ENCODE peak calls at places on chromosomes 5 and 9, in eight cellular contexts. Q, M, O, I, U, F, P and W are unnamed samples.

GRCh38 chr9:134372621-134373267 is 46.5 kb downstream of the RXRA start:
- DNase-seq in Q (peak; percentile 27), M (peak; percentile 72), O (no peak), I (no peak), U (no peak), F (no peak), P (no peak), W (peak; percentile 22)

GRCh38 chr9:134477342-134477925 is 151.2 kb downstream of the RXRA start:
- DNase-seq in Q (no peak), M (no peak), O (no peak), I (no peak), U (no peak), F (no peak), P (no peak), W (no peak)

GRCh38 chr9:83154087-83154736 is 91.3 kb upstream of the RASEF start:
- DNase-seq in Q (peak; percentile 4), M (no peak), O (no peak), I (no peak), U (peak; percentile 33), F (no peak), P (no peak), W (peak; percentile 45)

GRCh38 chr5:169870221-169870620 is 110.1 kb downstream of the INSYN2B start:
- DNase-seq in Q (peak; percentile 60), M (no peak), O (no peak), I (no peak), U (peak; percentile 26), F (no peak), P (no peak), W (no peak)

GRCh38 chr5:100777680-100778281 is 125.3 kb downstream of the ST8SIA4 start:
- DNase-seq in Q (peak; percentile 85), M (peak; percentile 75), O (no peak), I (peak; percentile 69), U (peak; percentile 88), F (no peak), P (no peak), W (peak; percentile 89)

GRCh38 chr5:38743562-38743961 is 102.2 kb upstream of the OSMR start:
- DNase-seq in Q (no peak), M (no peak), O (no peak), I (no peak), U (no peak), F (no peak), P (no peak), W (no peak)

GRCh38 chr5:127536687-127537086 is 19.2 kb downstream of the PRRC1 start:
- DNase-seq in Q (peak; percentile 15), M (no peak), O (no peak), I (no peak), U (peak; percentile 48), F (no peak), P (no peak), W (peak; percentile 38)

GRCh38 chr5:1231354-1231905 is 6.2 kb downstream of the SLC6A18 start:
- DNase-seq in Q (no peak), M (no peak), O (no peak), I (no peak), U (no peak), F (peak; percentile 56), P (no peak), W (no peak)

GRCh38 chr5:39906146-39906545 is 481.4 kb upstream of the DAB2 start:
- DNase-seq in Q (peak; percentile 38), M (peak; percentile 87), O (no peak), I (no peak), U (peak; percentile 4), F (no peak), P (no peak), W (peak; percentile 66)

GRCh38 chr9:122122903-122123632 is 30.0 kb upstream of the TTLL11 start:
- DNase-seq in Q (peak; percentile 82), M (peak; percentile 55), O (peak; percentile 74), I (peak; percentile 47), U (peak; percentile 85), F (peak; percentile 87), P (peak; percentile 77), W (peak; percentile 74)

GRCh38 chr5:32709789-32710334 is 1.3 kb upstream of the NPR3 start:
- DNase-seq in Q (peak; percentile 80), M (peak; percentile 71), O (peak; percentile 38), I (peak; percentile 64), U (peak; percentile 92), F (peak; percentile 81), P (peak; percentile 23), W (peak; percentile 86)

GRCh38 chr9:129801504-129801903 is 1.5 kb upstream of the TOR1B start:
- DNase-seq in Q (no peak), M (no peak), O (no peak), I (no peak), U (no peak), F (no peak), P (no peak), W (no peak)

GRCh38 chr9:19946446-19947109 is 157.7 kb upstream of the SLC24A2 start:
- DNase-seq in Q (peak; percentile 26), M (peak; percentile 19), O (peak; percentile 6), I (no peak), U (peak; percentile 34), F (no peak), P (no peak), W (peak; percentile 56)

GRCh38 chr5:113510836-113511451 is 2.5 kb upstream of the YTHDC2 start:
- DNase-seq in Q (peak; percentile 81), M (peak; percentile 57), O (no peak), I (peak; percentile 45), U (peak; percentile 74), F (no peak), P (no peak), W (peak; percentile 72)

GRCh38 chr5:8949908-8950307 is 596.0 kb downstream of the SEMA5A start:
- DNase-seq in Q (no peak), M (no peak), O (no peak), I (no peak), U (no peak), F (no peak), P (no peak), W (no peak)

GRCh38 chr5:14714706-14715105 is 50.2 kb downstream of the OTULIN start:
- DNase-seq in Q (no peak), M (peak; percentile 45), O (no peak), I (no peak), U (no peak), F (no peak), P (no peak), W (no peak)

GRCh38 chr9:128372784-128373183 is 1.6 kb downstream of the URM1 start:
- DNase-seq in Q (no peak), M (peak; percentile 88), O (no peak), I (no peak), U (peak; percentile 5), F (no peak), P (no peak), W (peak; percentile 71)

GRCh38 chr9:114507726-114508125 is 2.5 kb upstream of the WHRN start:
- DNase-seq in Q (peak; percentile 32), M (peak; percentile 31), O (no peak), I (no peak), U (peak; percentile 28), F (no peak), P (no peak), W (peak; percentile 35)

GRCh38 chr9:89483592-89484474 is 14.1 kb downstream of the SEMA4D start:
- DNase-seq in Q (no peak), M (no peak), O (peak; percentile 71), I (no peak), U (no peak), F (peak; percentile 42), P (peak; percentile 70), W (no peak)

GRCh38 chr9:135624282-135624681 is 15.1 kb downstream of the GLT6D1 start:
- DNase-seq in Q (no peak), M (no peak), O (no peak), I (no peak), U (no peak), F (no peak), P (no peak), W (no peak)

GRCh38 chr5:171984748-171985419 is 21.6 kb downstream of the FBXW11 start:
- DNase-seq in Q (peak; percentile 39), M (peak; percentile 97), O (no peak), I (no peak), U (peak; percentile 56), F (no peak), P (no peak), W (peak; percentile 97)